ENCODE peak calls at places on chromosomes 4 and X, in nine cellular contexts. K, Z, S, J, U, C, R, E and T are unnamed samples.

GRCh38 chrX:56783450-56783831 is 54.4 kb downstream of the NBDY start:
- DNase-seq in E (peak), J (peak), C (no peak), K (no peak), U (no peak), S (peak), Z (no peak), R (no peak), T (no peak)

GRCh38 chr4:135186002-135186401 is 984.4 kb upstream of the PABPC4L start:
- DNase-seq in S (no peak), J (no peak), C (no peak), U (no peak), E (no peak), Z (no peak), R (no peak), K (no peak), T (no peak)

GRCh38 chrX:104641176-104641575 is 75.2 kb downstream of the IL1RAPL2 start:
- DNase-seq in J (peak), R (no peak), K (no peak), C (no peak), Z (no peak), S (no peak), E (no peak), U (no peak), T (no peak)

GRCh38 chr4:1535926-1536578 is 129.8 kb upstream of the NKX1-1 start:
- DNase-seq in J (no peak), K (no peak), U (no peak), S (no peak), R (no peak), E (no peak), C (no peak), Z (no peak), T (no peak)

GRCh38 chr4:123418486-123418931 is 21.9 kb downstream of the SPRY1 start:
- DNase-seq in U (peak), J (no peak), S (peak), C (peak), Z (no peak), K (peak), E (peak), R (peak), T (peak)

GRCh38 chrX:115966920-115967319 is 203.6 kb upstream of the AGTR2 start:
- DNase-seq in K (peak), U (peak), Z (no peak), E (no peak), J (no peak), C (peak), R (no peak), S (no peak), T (no peak)

GRCh38 chrX:109974906-109975655 is 27.8 kb upstream of the TMEM164 start:
- DNase-seq in S (no peak), Z (no peak), C (peak), R (no peak), J (no peak), K (no peak), E (no peak), U (peak), T (no peak)

GRCh38 chr4:147516133-147516532 is 35.2 kb downstream of the EDNRA start:
- DNase-seq in S (no peak), C (no peak), R (no peak), K (no peak), E (no peak), Z (no peak), J (no peak), U (no peak), T (no peak)

GRCh38 chr4:140136509-140136908 is 17.5 kb downstream of the MAML3 start:
- DNase-seq in C (peak), R (no peak), E (peak), Z (no peak), S (no peak), U (peak), K (no peak), J (no peak), T (no peak)

GRCh38 chr4:38560763-38561558 is 103.0 kb upstream of the KLF3 start:
- DNase-seq in U (no peak), E (no peak), Z (no peak), K (no peak), J (no peak), R (no peak), S (no peak), C (no peak), T (no peak)

GRCh38 chrX:45778621-45779020 is 577.9 kb upstream of the DIPK2B start:
- DNase-seq in U (no peak), S (no peak), J (no peak), K (no peak), C (no peak), Z (no peak), R (no peak), E (no peak), T (no peak)

GRCh38 chrX:45784590-45784989 is 583.9 kb upstream of the DIPK2B start:
- DNase-seq in J (no peak), R (no peak), S (no peak), C (no peak), K (no peak), E (no peak), U (no peak), Z (no peak), T (no peak)

GRCh38 chrX:45783002-45783401 is 582.3 kb upstream of the DIPK2B start:
- DNase-seq in C (no peak), J (no peak), R (no peak), S (no peak), Z (no peak), E (no peak), K (no peak), U (no peak), T (no peak)

DNA sequence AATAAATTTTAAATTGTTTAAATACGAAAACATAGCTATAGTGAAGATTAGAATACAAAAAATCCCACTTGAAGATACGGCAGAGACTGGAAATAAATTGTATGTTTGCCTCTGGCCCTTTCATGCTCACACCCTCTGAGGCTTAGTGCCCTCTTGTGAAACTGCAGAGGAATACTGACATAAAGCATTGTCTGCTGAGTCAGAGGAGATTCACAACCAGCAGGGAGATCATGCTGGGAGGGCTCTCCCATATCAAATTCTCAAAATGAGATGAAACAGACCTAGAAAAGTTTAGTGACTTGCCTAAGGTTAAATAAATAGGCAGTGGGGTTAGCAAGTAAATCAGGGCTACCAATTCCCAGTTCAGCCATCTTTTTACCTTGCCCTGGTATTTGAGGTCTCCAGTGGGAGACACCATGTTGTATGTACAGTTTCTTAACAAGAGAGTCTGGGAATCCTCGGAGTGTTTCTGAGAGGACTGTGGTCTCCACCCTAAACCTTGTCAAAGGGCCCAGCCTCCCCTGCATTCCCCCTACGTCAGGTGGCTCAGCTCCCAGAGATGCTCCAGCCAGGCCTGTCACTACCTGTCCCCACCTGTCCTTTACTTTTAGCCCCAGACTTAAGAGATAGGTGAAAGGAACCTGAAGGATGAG is 581.4 kb upstream of the DIPK2B start:
- DNase-seq in S (peak), Z (no peak), U (peak), C (peak), R (no peak), E (peak), K (no peak), J (no peak), T (no peak)
- TF ChIP-seq CTCF in S (peak), Z (no peak), U (peak), C (no peak), R (no peak), E (peak), K (peak), J (no peak), T (no peak)

GRCh38 chr4:39699676-39700409 is 1.9 kb downstream of the UBE2K start:
- DNase-seq in K (no peak), E (peak), U (peak), R (no peak), Z (no peak), C (peak), J (no peak), S (peak), T (no peak)

GRCh38 chr4:39702716-39703115 is 4.8 kb downstream of the UBE2K start:
- DNase-seq in E (no peak), Z (no peak), C (no peak), S (no peak), U (no peak), K (no peak), J (no peak), R (no peak), T (no peak)

GRCh38 chr4:39697740-39698423 is at the start of gene UBE2K:
- DNase-seq in U (peak), J (peak), K (peak), Z (peak), C (peak), S (peak), E (peak), R (peak), T (peak)

GRCh38 chr4:39698424-39699009 is 581 bp downstream of the UBE2K start:
- DNase-seq in J (peak), Z (peak), C (peak), S (peak), U (peak), R (peak), K (peak), E (no peak), T (peak)

DNA sequence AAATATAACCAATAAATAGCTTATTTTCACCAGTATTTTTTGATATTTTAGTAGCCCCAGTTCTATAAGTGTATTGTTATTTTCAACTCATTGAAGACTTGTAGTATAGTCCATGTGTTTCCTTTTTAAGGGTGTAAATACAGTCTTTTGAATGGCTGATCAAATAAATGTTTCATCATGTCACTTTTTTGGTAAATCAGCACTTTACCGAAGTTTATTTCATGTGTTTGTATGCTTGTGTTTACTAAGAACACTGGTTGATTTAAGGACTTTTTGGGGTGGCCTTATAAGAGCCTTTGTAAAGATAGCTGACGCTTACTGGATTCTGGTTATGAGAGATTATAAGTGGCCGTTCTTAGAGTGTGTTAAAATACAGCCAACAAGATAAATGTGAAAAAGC is 2.6 kb downstream of the UBE2K start:
- DNase-seq in R (no peak), E (no peak), S (no peak), Z (no peak), J (no peak), C (no peak), K (no peak), U (no peak), T (no peak)
- H3K4me3 ChIP-seq in R (peak), E (peak), S (peak), Z (no peak), J (no peak), C (peak), K (peak), U (no peak), T (peak)

DNA sequence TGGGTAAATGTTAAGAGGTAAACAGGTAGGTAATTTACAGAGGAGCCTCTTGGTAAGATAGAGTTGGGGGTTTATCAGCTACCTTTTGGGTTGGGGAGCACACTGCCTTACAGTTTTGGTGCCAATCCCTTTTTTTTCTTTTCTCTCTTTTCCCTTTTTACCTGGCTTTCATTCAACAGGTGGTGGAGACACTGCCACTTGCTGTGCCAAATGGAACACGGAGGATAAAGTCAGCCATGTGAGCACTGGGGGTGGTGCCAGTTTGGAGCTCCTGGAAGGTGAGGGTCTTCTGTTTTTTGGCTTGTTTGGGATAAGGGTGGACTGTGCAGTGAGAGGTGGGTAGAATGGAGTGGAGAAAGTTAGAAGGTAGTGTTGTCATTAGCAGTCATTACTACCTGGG is 14.3 kb downstream of the TAF9B start:
- DNase-seq in E (no peak), K (no peak), J (no peak), S (no peak), U (no peak), C (no peak), R (no peak), Z (no peak), T (no peak)
- TF ChIP-seq CTCF in E (no peak), K (no peak), J (no peak), S (no peak), U (no peak), C (no peak), R (no peak), Z (no peak), T (no peak)

GRCh38 chrX:101385026-101385684 is 836 bp downstream of the BTK start:
- DNase-seq in R (no peak), E (no peak), U (no peak), C (no peak), Z (no peak), J (no peak), S (no peak), K (no peak), T (no peak)
- H3K4me3 ChIP-seq in R (no peak), E (no peak), U (no peak), C (no peak), Z (no peak), J (no peak), S (no peak), K (no peak), T (no peak)

DNA sequence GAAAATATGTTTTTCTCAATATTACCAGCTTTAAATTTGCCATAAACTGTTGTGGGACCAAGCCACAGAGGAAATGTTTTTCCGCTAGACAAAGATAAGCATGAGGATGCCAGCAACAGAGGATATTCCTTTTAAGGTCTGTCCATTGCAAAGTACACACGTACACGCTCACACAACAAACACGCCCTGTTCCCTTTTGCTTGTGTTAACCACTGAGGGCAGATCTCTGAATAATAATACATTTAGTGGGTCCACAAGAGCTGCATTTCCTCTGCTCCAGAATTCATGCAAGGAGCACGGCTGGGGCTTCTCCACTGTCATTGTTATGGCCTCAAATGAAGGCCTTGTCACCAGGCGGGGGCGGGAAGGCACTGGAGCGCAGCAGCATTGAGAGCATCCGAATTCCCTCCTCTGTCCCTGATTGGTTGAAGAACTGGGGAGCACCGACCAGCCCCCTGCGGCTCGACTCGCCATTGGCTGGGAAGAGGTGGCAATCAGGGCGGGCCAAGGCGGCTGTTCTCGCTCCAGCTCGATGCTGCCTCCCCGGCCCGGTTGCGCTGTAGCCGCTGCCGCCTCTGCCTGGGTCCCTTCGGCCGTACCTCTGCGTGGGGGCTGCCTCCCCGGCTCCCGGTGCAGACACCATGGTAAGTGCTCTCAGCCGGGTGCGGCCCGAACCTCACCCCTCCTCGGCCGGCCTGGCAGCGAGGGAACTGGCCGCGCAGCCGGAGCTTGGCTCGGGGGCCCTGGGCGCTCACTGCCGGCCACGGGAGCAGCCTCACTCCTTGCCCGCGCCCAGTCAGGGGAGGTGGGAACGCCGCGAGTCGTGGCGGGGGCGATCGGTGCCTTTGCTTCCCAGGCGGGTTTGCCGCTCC is at the start of gene GUCY1B1:
- DNase-seq in U (peak), S (peak), J (peak), R (peak), Z (peak), E (peak), C (peak), K (peak), T (peak)
- TF ChIP-seq CTCF in U (peak), S (peak), J (peak), R (peak), Z (no peak), E (peak), C (peak), K (peak), T (no peak)

DNA sequence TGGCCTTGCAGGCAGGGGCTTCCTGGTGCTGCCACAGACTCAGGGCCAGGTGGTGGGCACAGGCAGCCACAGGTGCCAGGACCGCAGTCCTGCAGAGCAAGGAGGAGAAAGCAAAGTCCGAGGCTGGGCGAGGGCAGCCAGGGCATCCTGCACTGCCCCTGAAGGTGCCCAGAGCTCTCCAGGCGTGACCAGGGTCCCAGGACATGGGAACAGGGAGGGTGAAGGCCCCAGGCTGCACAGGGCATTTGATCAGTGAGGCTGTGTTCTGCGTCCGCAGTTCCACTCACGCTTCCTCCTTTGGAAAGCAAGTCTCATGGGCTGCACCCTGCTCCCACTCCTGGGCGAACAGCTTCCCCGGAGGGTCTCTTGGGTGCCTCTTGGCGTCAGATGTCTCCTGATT is 3.0 kb downstream of the SH3TC1 start:
- DNase-seq in E (no peak), U (no peak), J (no peak), C (no peak), K (no peak), R (no peak), Z (no peak), S (no peak), T (no peak)
- H3K4me3 ChIP-seq in E (no peak), U (no peak), J (no peak), C (no peak), K (no peak), R (peak), Z (no peak), S (no peak), T (no peak)